ENCODE peak calls at places on chromosome 19, in five cellular contexts. V, E, X, Q and U are unnamed samples.

GRCh38 chr19:13781547-13781946 is 7.3 kb downstream of the C19orf53 start:
- DNase-seq in V (no peak), E (no peak), X (peak), Q (peak), U (no peak)

GRCh38 chr19:2462635-2463421 is 6.1 kb upstream of the LMNB2 start:
- DNase-seq in V (no peak), E (no peak), X (no peak), Q (peak), U (no peak)

GRCh38 chr19:10105241-10106099 is 692 bp upstream of the PPAN start:
- DNase-seq in V (no peak), E (peak), X (no peak), Q (no peak), U (no peak)

GRCh38 chr19:6811906-6812305 is 39.4 kb downstream of the VAV1 start:
- DNase-seq in V (no peak), E (no peak), X (no peak), Q (no peak), U (no peak)

GRCh38 chr19:10643166-10643967 is 10.8 kb upstream of the ILF3 start:
- DNase-seq in V (no peak), E (no peak), X (no peak), Q (no peak), U (no peak)

GRCh38 chr19:41554902-41555301 is 21.1 kb upstream of the CEACAM21 start:
- DNase-seq in V (no peak), E (no peak), X (no peak), Q (no peak), U (no peak)

GRCh38 chr19:1273263-1274041 is 1.9 kb upstream of the FAM174C start:
- DNase-seq in V (no peak), E (no peak), X (no peak), Q (no peak), U (no peak)

GRCh38 chr19:7961930-7962626 is 18.6 kb upstream of the TIMM44 start:
- DNase-seq in V (no peak), E (no peak), X (no peak), Q (no peak), U (no peak)

GRCh38 chr19:35848486-35848885 is 3.8 kb downstream of the NPHS1 start:
- DNase-seq in V (no peak), E (no peak), X (no peak), Q (no peak), U (no peak)

GRCh38 chr19:10442698-10443097 is 22.4 kb downstream of the PDE4A start:
- DNase-seq in V (no peak), E (no peak), X (no peak), Q (no peak), U (no peak)

GRCh38 chr19:52722062-52723005 is 12.5 kb downstream of the ZNF611 start:
- DNase-seq in V (no peak), E (no peak), X (no peak), Q (no peak), U (no peak)

GRCh38 chr19:15702590-15702930 is 25.3 kb upstream of the OR10H2 start:
- DNase-seq in V (no peak), E (no peak), X (peak), Q (no peak), U (no peak)

GRCh38 chr19:56393119-56394012 is at the start of gene ZNF582:
- DNase-seq in V (peak), E (peak), X (peak), Q (peak), U (peak)

GRCh38 chr19:16525751-16526481 is 16.3 kb downstream of the CHERP start:
- DNase-seq in V (no peak), E (no peak), X (no peak), Q (no peak), U (no peak)

GRCh38 chr19:5424192-5424973 is 30.8 kb upstream of the ZNRF4 start:
- DNase-seq in V (no peak), E (no peak), X (no peak), Q (no peak), U (no peak)

GRCh38 chr19:48560095-48560530 is 8.1 kb downstream of the SULT2B1 start:
- DNase-seq in V (no peak), E (no peak), X (no peak), Q (no peak), U (no peak)

GRCh38 chr19:4474504-4475136 is 2.5 kb downstream of the HDGFL2 start:
- DNase-seq in V (no peak), E (no peak), X (no peak), Q (peak), U (peak)

GRCh38 chr19:33865306-33865705 is 68.6 kb downstream of the KCTD15 start:
- DNase-seq in V (no peak), E (no peak), X (no peak), Q (no peak), U (no peak)

GRCh38 chr19:48553676-48554384 is 1.9 kb downstream of the SULT2B1 start:
- DNase-seq in V (no peak), E (no peak), X (no peak), Q (no peak), U (no peak)

GRCh38 chr19:47230122-47230920 is 678 bp downstream of the BBC3 start:
- DNase-seq in V (peak), E (peak), X (no peak), Q (peak), U (no peak)

GRCh38 chr19:1082165-1082927 is 12.8 kb downstream of the POLR2E start:
- DNase-seq in V (peak), E (peak), X (no peak), Q (peak), U (no peak)